ENCODE peak calls at places on chromosomes 6 and 20, in nine cellular contexts. B is CD4-positive, alpha-beta memory T cell; M is left ventricle myocardium inferior; L is IMR-90; H is fibroblast of lung; S is neuronal stem cell; N is endothelial cell of umbilical vein; R is fibroblast of mammary gland; G is heart right ventricle. F is an unnamed sample.

GRCh38 chr6:54618597-54618996 is 228.0 kb upstream of the FAM83B start:
- DNase-seq in S (no peak), M (no peak), G (no peak), R (no peak), L (no peak), B (no peak), H (no peak), N (peak; percentile 5), F (no peak)

GRCh38 chr20:44030394-44030793 is 115.7 kb downstream of the TOX2 start:
- DNase-seq in S (no peak), N (no peak), H (no peak), G (no peak), L (no peak), B (no peak), M (no peak), R (no peak), F (no peak)

GRCh38 chr6:33380272-33380981 is 11.2 kb upstream of the KIFC1 start:
- DNase-seq in G (no peak), B (no peak), R (no peak), L (no peak), H (no peak), N (no peak), S (no peak), M (no peak), F (no peak)

GRCh38 chr6:73655341-73655917 is 1.6 kb upstream of the SLC17A5 start:
- DNase-seq in H (no peak), G (no peak), R (no peak), S (no peak), B (no peak), N (no peak), L (no peak), M (no peak), F (no peak)

GRCh38 chr6:142153230-142153629 is 6.2 kb downstream of the VTA1 start:
- DNase-seq in R (no peak), H (no peak), S (no peak), N (no peak), B (no peak), L (no peak), M (no peak), G (no peak), F (no peak)

GRCh38 chr20:53655909-53656652 is 62.4 kb upstream of the ZNF217 start:
- DNase-seq in R (peak; percentile 44), S (no peak), B (no peak), L (peak; percentile 65), G (no peak), H (peak; percentile 42), N (no peak), M (no peak), F (no peak)

GRCh38 chr6:31820051-31820389 is 4.7 kb downstream of the HSPA1A start:
- DNase-seq in B (no peak), M (no peak), N (no peak), H (no peak), S (no peak), R (no peak), L (no peak), G (no peak), F (no peak)

GRCh38 chr20:41009960-41010359 is 18.7 kb upstream of the TOP1 start:
- DNase-seq in L (peak; percentile 69), H (no peak), S (no peak), R (peak; percentile 53), N (peak; percentile 53), G (no peak), B (no peak), M (no peak), F (no peak)

GRCh38 chr6:107321793-107322192 is 137.6 kb downstream of the PDSS2 start:
- DNase-seq in S (no peak), R (no peak), G (no peak), M (no peak), H (no peak), L (no peak), B (no peak), N (no peak), F (no peak)

GRCh38 chr6:35686873-35687557 is 1.7 kb downstream of the FKBP5 start:
- DNase-seq in R (no peak), G (no peak), B (no peak), N (no peak), M (no peak), H (no peak), L (no peak), S (no peak), F (no peak)

GRCh38 chr6:142822882-142823578 is 121.9 kb downstream of the HIVEP2 start:
- DNase-seq in H (no peak), L (no peak), B (peak; percentile 20), G (no peak), S (no peak), N (no peak), R (no peak), M (no peak), F (no peak)

GRCh38 chr6:8432614-8433013 is 2.7 kb downstream of the SLC35B3 start:
- DNase-seq in R (peak; percentile 29), H (no peak), B (no peak), G (no peak), N (no peak), L (peak; percentile 6), S (no peak), M (no peak), F (no peak)

GRCh38 chr20:47778398-47779354 is 6.6 kb downstream of the SULF2 start:
- DNase-seq in N (no peak), R (no peak), M (no peak), G (no peak), H (no peak), S (no peak), B (no peak), L (no peak), F (no peak)

DNA sequence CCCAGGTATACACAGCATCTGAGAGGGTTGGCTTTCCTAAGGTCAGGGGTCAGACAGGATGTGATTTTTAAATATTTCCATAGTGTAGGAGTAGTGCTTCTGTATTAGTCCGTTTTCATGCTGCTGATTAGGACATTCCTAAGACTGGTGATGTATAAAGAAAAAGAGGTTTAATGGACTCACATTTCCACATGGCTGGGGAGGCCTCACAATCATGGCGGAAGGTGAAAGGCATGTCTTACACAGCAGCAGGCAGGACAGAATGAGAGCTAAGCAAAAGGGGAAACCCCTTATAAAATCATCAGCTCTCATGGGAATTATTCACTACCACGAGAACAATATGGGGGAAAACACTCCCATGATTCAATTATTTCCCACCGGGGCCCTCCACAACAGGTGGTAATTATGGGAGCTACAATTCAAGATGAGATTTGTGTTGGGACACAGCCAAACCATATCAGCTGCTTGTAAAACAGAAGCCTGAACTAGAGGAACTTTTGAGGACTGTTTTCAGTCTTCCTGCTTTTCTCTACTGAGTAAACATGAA is 91.0 kb upstream of the MEI4 start:
- DNase-seq in S (no peak), N (peak; percentile 54), R (peak; percentile 12), L (no peak), B (no peak), H (no peak), G (no peak), M (no peak), F (no peak)
- H3K4me3 ChIP-seq in S (no peak overlapping the region), N (no peak overlapping the region), R (no peak overlapping the region), L (no peak overlapping the region), B (no peak overlapping the region), H (no peak overlapping the region), G (no peak overlapping the region), M (no peak overlapping the region), F (no peak overlapping the region)

GRCh38 chr6:96626749-96627353 is 63.9 kb downstream of the FHL5 start:
- DNase-seq in N (peak; percentile 17), S (no peak), R (peak; percentile 45), M (no peak), G (no peak), B (peak; percentile 19), H (peak; percentile 58), L (peak; percentile 38), F (peak; percentile 13)

GRCh38 chr6:96624957-96625356 is 62.0 kb downstream of the FHL5 start:
- DNase-seq in G (no peak), N (no peak), B (no peak), L (no peak), R (no peak), M (no peak), H (no peak), S (no peak), F (no peak)

GRCh38 chr6:96620851-96621250 is 57.9 kb downstream of the FHL5 start:
- DNase-seq in L (no peak), H (no peak), S (no peak), R (no peak), G (no peak), M (no peak), B (no peak), N (no peak), F (no peak)

GRCh38 chr6:96621983-96622382 is 59.1 kb downstream of the FHL5 start:
- DNase-seq in N (no peak), B (no peak), L (no peak), H (no peak), S (no peak), G (no peak), M (no peak), R (no peak), F (no peak)
- H3K4me3 ChIP-seq in N (no peak overlapping the region), B (no peak overlapping the region), L (no peak overlapping the region), H (no peak overlapping the region), S (no peak overlapping the region), G (no peak overlapping the region), M (no peak overlapping the region), R (no peak overlapping the region), F (no peak overlapping the region)

GRCh38 chr20:12270863-12271262 is 353.2 kb downstream of the BTBD3 start:
- DNase-seq in H (no peak), R (no peak), M (no peak), S (no peak), N (no peak), G (no peak), B (no peak), L (no peak), F (no peak)

GRCh38 chr20:12276011-12276673 is 358.4 kb downstream of the BTBD3 start:
- DNase-seq in R (no peak), S (no peak), G (no peak), N (no peak), B (no peak), L (no peak), M (no peak), H (no peak), F (no peak)
- H3K4me3 ChIP-seq in R (no peak overlapping the region), S (no peak overlapping the region), G (no peak overlapping the region), N (no peak overlapping the region), B (no peak overlapping the region), L (no peak overlapping the region), M (no peak overlapping the region), H (no peak overlapping the region), F (no peak overlapping the region)

GRCh38 chr6:167678102-167679101 is 148.3 kb upstream of the AFDN start:
- DNase-seq in R (no peak), L (no peak), M (peak; percentile 62), N (peak; percentile 36), S (peak; percentile 71), B (no peak), H (no peak), G (peak; percentile 71), F (no peak)
- H3K4me3 ChIP-seq in R (no peak overlapping the region), L (no peak overlapping the region), M (peak overlapping the region; percentile 53), N (no peak overlapping the region), S (peak overlapping the region; percentile 79), B (no peak overlapping the region), H (no peak overlapping the region), G (peak overlapping the region; percentile 40), F (peak overlapping the region; percentile 34)

F was measured in epithelial cell of proximal tubule.